ENCODE peak calls at places on chromosomes 1 and 21, in six cellular contexts. Q is trophoblast cell, J is IMR-90, G is H1, E is H9, D is mesenchymal stem cell. C is an unnamed sample.

GRCh38 chr1:28775121-28775942 is 36.6 kb upstream of the OPRD1 start:
- DNase-seq in Q (peak), J (peak), G (no peak), E (peak), D (no peak), C (no peak)

GRCh38 chr1:69540052-69540451 is 27.7 kb upstream of the LRRC7 start:
- DNase-seq in Q (no peak), J (no peak), G (no peak), E (no peak), D (no peak), C (no peak)

GRCh38 chr1:218553197-218553596 is 208.1 kb downstream of the TGFB2 start:
- DNase-seq in Q (peak), J (no peak), G (no peak), E (no peak), D (no peak), C (no peak)

GRCh38 chr1:115469703-115470476 is 131.8 kb upstream of the NGF start:
- DNase-seq in Q (peak), J (peak), G (peak), E (peak), D (peak), C (peak)

GRCh38 chr1:161266096-161266679 is 7.6 kb downstream of the PCP4L1 start:
- DNase-seq in Q (no peak), J (no peak), G (no peak), E (no peak), D (no peak), C (no peak)

GRCh38 chr1:37995773-37996379 is 6.1 kb upstream of the SF3A3 start:
- DNase-seq in Q (no peak), J (peak), G (peak), E (peak), D (peak), C (peak)

GRCh38 chr1:63329621-63330330 is 7.4 kb downstream of the FOXD3 start:
- DNase-seq in Q (no peak), J (no peak), G (no peak), E (peak), D (no peak), C (no peak)

GRCh38 chr1:2050482-2050792 is 226 bp downstream of the PRKCZ start:
- DNase-seq in Q (peak), J (no peak), G (no peak), E (no peak), D (no peak), C (no peak)

GRCh38 chr1:1200876-1201810 is 5.2 kb downstream of the TNFRSF18 start:
- DNase-seq in Q (peak), J (peak), G (no peak), E (peak), D (peak), C (peak)

GRCh38 chr1:156804572-156805243 is 11.9 kb downstream of the SH2D2A start:
- DNase-seq in Q (no peak), J (peak), G (no peak), E (no peak), D (peak), C (no peak)

GRCh38 chr1:168752171-168752570 is 23.2 kb upstream of the DPT start:
- DNase-seq in Q (no peak), J (no peak), G (no peak), E (no peak), D (peak), C (no peak)

GRCh38 chr1:108590947-108591346 is 31.0 kb downstream of the EEIG2 start:
- DNase-seq in Q (peak), J (peak), G (no peak), E (no peak), D (peak), C (no peak)

GRCh38 chr1:36572142-36572715 is 89.5 kb upstream of the CSF3R start:
- DNase-seq in Q (no peak), J (no peak), G (no peak), E (peak), D (no peak), C (no peak)

GRCh38 chr1:158043232-158043631 is 49.8 kb downstream of the KIRREL1 start:
- DNase-seq in Q (no peak), J (no peak), G (no peak), E (no peak), D (no peak), C (peak)

GRCh38 chr1:177239792-177240191 is 69.0 kb downstream of the BRINP2 start:
- DNase-seq in Q (no peak), J (no peak), G (no peak), E (no peak), D (no peak), C (no peak)

GRCh38 chr1:83998205-83998598 is 730 bp downstream of the TTLL7 start:
- DNase-seq in Q (peak), J (peak), G (no peak), E (no peak), D (no peak), C (peak)

GRCh38 chr1:224528900-224529299 is 87.2 kb upstream of the CNIH3 start:
- DNase-seq in Q (no peak), J (peak), G (no peak), E (no peak), D (peak), C (no peak)

GRCh38 chr21:27825035-27825434 is 858.1 kb upstream of the ADAMTS5 start:
- DNase-seq in Q (no peak), J (no peak), G (no peak), E (peak), D (no peak), C (no peak)

GRCh38 chr1:46166521-46167462 is 8.1 kb upstream of the TSPAN1 start:
- DNase-seq in Q (no peak), J (no peak), G (no peak), E (peak), D (no peak), C (no peak)

GRCh38 chr1:116352349-116352813 is 20.7 kb upstream of the ATP1A1 start:
- DNase-seq in Q (no peak), J (no peak), G (no peak), E (no peak), D (no peak), C (no peak)

GRCh38 chr1:154857441-154858215 is 12.5 kb downstream of the KCNN3 start:
- DNase-seq in Q (no peak), J (no peak), G (no peak), E (no peak), D (no peak), C (no peak)

GRCh38 chr1:15455522-15455921 is 1.0 kb upstream of the CELA2A start:
- DNase-seq in Q (no peak), J (peak), G (no peak), E (no peak), D (peak), C (no peak)

GRCh38 chr1:109438798-109439297 is 12.6 kb upstream of the PSMA5 start:
- DNase-seq in Q (no peak), J (peak), G (no peak), E (no peak), D (peak), C (no peak)

GRCh38 chr1:170518965-170519364 is 13.0 kb upstream of the GORAB start:
- DNase-seq in Q (no peak), J (no peak), G (no peak), E (no peak), D (no peak), C (no peak)

GRCh38 chr21:45506241-45506817 is 35.9 kb downstream of the SLC19A1 start:
- DNase-seq in Q (no peak), J (no peak), G (no peak), E (no peak), D (no peak), C (no peak)

GRCh38 chr1:3642921-3643675 is 6.8 kb downstream of the WRAP73 start:
- DNase-seq in Q (no peak), J (no peak), G (no peak), E (no peak), D (no peak), C (no peak)

GRCh38 chr1:29856663-29857224 is 620.4 kb downstream of the PTPRU start:
- DNase-seq in Q (no peak), J (no peak), G (no peak), E (no peak), D (no peak), C (no peak)

GRCh38 chr1:114384922-114385321 is 126.1 kb downstream of the TRIM33 start:
- DNase-seq in Q (no peak), J (no peak), G (no peak), E (no peak), D (no peak), C (no peak)

DNA sequence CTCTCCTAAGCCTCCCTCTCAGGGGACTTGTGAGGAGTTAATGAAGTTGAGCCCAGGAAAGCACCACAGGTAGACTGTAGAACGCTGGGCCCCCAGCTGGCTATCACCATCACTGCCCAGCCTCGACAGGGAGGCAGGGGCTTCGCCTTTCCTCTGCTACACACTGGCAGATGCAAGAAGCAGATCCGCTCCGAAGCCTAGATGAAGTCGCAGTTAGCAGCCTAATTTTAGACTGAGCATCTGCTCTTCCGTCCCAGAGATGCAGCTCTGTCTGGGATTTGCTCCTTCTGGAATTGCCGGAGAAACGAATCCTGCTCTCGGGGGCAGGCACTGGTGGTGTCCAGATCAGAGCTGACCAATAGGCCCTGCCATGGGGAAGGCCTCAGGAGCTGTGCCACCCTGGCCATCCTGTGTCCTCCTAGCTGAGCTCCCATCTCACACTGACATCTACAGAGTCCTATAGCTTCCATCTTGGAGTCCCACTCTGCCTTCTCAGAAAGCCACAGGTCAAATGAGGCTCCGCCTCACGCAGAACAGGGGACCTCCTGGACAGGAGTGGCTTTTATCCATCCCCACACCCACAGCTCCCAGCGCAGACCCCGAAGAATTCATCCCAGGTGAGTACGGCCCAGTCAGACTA is 186.8 kb upstream of the EDN2 start:
- DNase-seq in Q (no peak), J (no peak), G (no peak), E (no peak), D (no peak), C (no peak)
- H2AK5ac ChIP-seq in Q (no peak), J (peak), G (no peak), E (no peak), D (peak), C (peak)

GRCh38 chr1:22526098-22526497 is 37.2 kb upstream of the EPHA8 start:
- DNase-seq in Q (no peak), J (no peak), G (no peak), E (no peak), D (no peak), C (no peak)

GRCh38 chr1:22526677-22527076 is 36.6 kb upstream of the EPHA8 start:
- DNase-seq in Q (no peak), J (no peak), G (no peak), E (no peak), D (no peak), C (no peak)

GRCh38 chr1:22524481-22524880 is 38.8 kb upstream of the EPHA8 start:
- DNase-seq in Q (no peak), J (no peak), G (no peak), E (no peak), D (no peak), C (no peak)

GRCh38 chr1:22525646-22526045 is 37.6 kb upstream of the EPHA8 start:
- DNase-seq in Q (no peak), J (no peak), G (no peak), E (no peak), D (no peak), C (no peak)

DNA sequence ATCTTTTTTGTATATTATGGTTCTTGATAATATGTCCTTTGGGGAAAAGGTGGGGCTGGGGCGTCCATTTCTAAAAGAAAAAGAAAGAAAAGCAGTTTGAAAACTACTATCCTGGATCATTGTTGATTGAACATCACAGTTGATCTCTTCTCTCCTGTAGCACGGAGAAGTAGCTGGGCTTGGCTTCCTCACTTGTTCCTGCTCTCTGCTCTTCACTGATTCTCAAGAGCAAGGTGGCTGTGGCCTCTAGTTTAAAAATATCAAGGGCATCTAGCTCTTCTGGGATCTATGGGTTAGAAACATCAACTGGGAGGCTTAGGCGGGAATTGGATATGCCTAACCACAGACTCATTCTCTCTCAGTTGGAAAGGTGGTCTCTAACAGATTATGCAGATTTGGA is 38.1 kb upstream of the EPHA8 start:
- DNase-seq in Q (no peak), J (no peak), G (no peak), E (no peak), D (no peak), C (no peak)
- H4K91ac ChIP-seq in Q (no peak), J (no peak), G (no peak), E (no peak), D (no peak), C (no peak)

DNA sequence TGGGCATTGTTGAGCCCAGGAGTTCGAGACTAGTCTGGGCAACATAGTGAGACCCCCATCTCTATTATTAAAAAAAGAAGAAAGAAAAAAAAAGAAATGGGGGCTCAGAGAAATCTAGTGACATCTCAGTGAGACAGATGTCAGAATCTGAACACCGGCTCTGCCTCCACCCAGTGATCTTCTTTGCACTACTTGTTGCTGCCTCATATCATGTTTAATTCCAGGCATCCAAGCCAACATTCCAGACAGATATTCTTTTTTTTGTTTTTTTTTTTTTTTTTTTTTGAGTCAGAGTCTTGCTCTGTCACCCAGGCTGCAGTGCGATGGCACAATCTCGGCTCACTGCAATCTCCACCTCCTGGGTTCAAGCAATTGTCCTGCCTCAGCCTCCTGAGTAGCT is 5.0 kb upstream of the ARL8A start:
- DNase-seq in Q (no peak), J (peak), G (no peak), E (no peak), D (no peak), C (no peak)
- H2AK5ac ChIP-seq in Q (no peak), J (no peak), G (no peak), E (no peak), D (no peak), C (no peak)

GRCh38 chr1:162946701-162947100 is 85.7 kb upstream of the CCDC190 start:
- DNase-seq in Q (no peak), J (no peak), G (no peak), E (no peak), D (no peak), C (no peak)
- H4K91ac ChIP-seq in Q (no peak), J (no peak), G (no peak), E (no peak), D (no peak), C (no peak)

C was measured in neuronal stem cell.